ENCODE peak calls at places on chromosomes 11 and 22, in six cellular contexts. W, O, J, L, G and N are unnamed samples.

GRCh38 chr11:113874096-113874919 is 1.1 kb downstream of the USP28 start:
- DNase-seq in L (peak), W (no peak), J (peak), G (no peak), O (no peak), N (no peak)

GRCh38 chr11:94623120-94623735 is 56.1 kb downstream of the PIWIL4 start:
- DNase-seq in J (peak), O (peak), L (peak), W (peak), G (no peak), N (no peak)

GRCh38 chr11:32071811-32072210 is 19.1 kb upstream of the RCN1 start:
- DNase-seq in W (no peak), J (peak), O (no peak), L (no peak), G (no peak), N (no peak)

GRCh38 chr11:69465236-69466000 is 16.0 kb upstream of the LINC01488 start:
- DNase-seq in W (no peak), J (no peak), O (no peak), L (no peak), G (peak), N (no peak)

GRCh38 chr11:63491614-63492372 is 826 bp upstream of the PLAAT5 start:
- DNase-seq in L (no peak), O (no peak), G (no peak), W (no peak), J (peak), N (no peak)

GRCh38 chr11:122850076-122850631 is 11.9 kb downstream of the CRTAM start:
- DNase-seq in O (no peak), L (no peak), J (no peak), W (no peak), G (no peak), N (no peak)

GRCh38 chr11:74699615-74700396 is 31.4 kb downstream of the CHRDL2 start:
- DNase-seq in G (no peak), J (no peak), W (no peak), L (no peak), O (no peak), N (no peak)

GRCh38 chr11:36744375-36745168 is 146.5 kb upstream of the RAG2 start:
- DNase-seq in W (peak), G (peak), J (peak), O (peak), L (peak), N (peak)

GRCh38 chr11:26276798-26277424 is 55.0 kb upstream of the ANO3 start:
- DNase-seq in G (no peak), L (peak), W (peak), J (peak), O (peak), N (peak)

GRCh38 chr22:43042101-43042780 is 27.3 kb upstream of the PACSIN2 start:
- DNase-seq in G (no peak), W (no peak), L (no peak), O (no peak), J (no peak), N (no peak)

GRCh38 chr11:37110383-37110782 is 512.3 kb upstream of the RAG2 start:
- DNase-seq in J (no peak), W (no peak), L (no peak), O (no peak), G (no peak), N (no peak)

GRCh38 chr22:41914611-41915034 is 251 bp downstream of the SHISA8 start:
- DNase-seq in J (no peak), G (peak), L (no peak), O (no peak), W (no peak), N (no peak)

GRCh38 chr11:452916-453527 is 2.9 kb downstream of the PTDSS2 start:
- DNase-seq in L (no peak), G (peak), O (no peak), J (no peak), W (no peak), N (no peak)

GRCh38 chr22:47452184-47452583 is 689.7 kb downstream of the TBC1D22A start:
- DNase-seq in L (no peak), G (no peak), J (peak), O (no peak), W (no peak), N (no peak)

GRCh38 chr11:43579171-43579918 is 101.2 kb upstream of the HSD17B12 start:
- DNase-seq in O (no peak), L (no peak), W (peak), J (peak), G (no peak), N (no peak)

GRCh38 chr22:27171212-27171611 is 513.8 kb downstream of the MIAT start:
- DNase-seq in W (no peak), O (no peak), L (no peak), G (no peak), J (no peak), N (peak)

GRCh38 chr11:27910186-27910941 is 197.6 kb downstream of the KIF18A start:
- DNase-seq in G (no peak), L (no peak), J (no peak), W (no peak), O (no peak), N (no peak)

GRCh38 chr11:7532395-7532794 is 18.6 kb downstream of the PPFIBP2 start:
- DNase-seq in W (no peak), O (no peak), J (no peak), L (no peak), G (no peak), N (no peak)

GRCh38 chr22:31579835-31580242 is 82.2 kb downstream of the PISD start:
- DNase-seq in W (no peak), G (no peak), O (no peak), J (no peak), L (no peak), N (no peak)

GRCh38 chr11:47225552-47226137 is 10.9 kb downstream of the DDB2 start:
- DNase-seq in G (no peak), O (no peak), W (no peak), L (no peak), J (no peak), N (no peak)

GRCh38 chr11:125777309-125777708 is 1.3 kb downstream of the PATE2 start:
- DNase-seq in L (no peak), W (no peak), O (no peak), J (no peak), G (no peak), N (no peak)

GRCh38 chr11:27183672-27184457 is 143.2 kb downstream of the BBOX1 start:
- DNase-seq in G (no peak), W (no peak), O (peak), J (peak), L (peak), N (peak)

GRCh38 chr11:24697722-24698121 is 200.9 kb downstream of the LUZP2 start:
- DNase-seq in G (no peak), O (no peak), J (no peak), W (no peak), L (no peak), N (no peak)

GRCh38 chr11:61138940-61139339 is 22.3 kb downstream of the VPS37C start:
- DNase-seq in J (no peak), O (no peak), L (no peak), G (no peak), W (no peak), N (no peak)

GRCh38 chr11:69359735-69360470 is 65.9 kb downstream of the MYEOV start:
- DNase-seq in W (peak), O (no peak), L (no peak), J (no peak), G (no peak), N (no peak)

GRCh38 chr11:127042445-127042844 is 41.9 kb upstream of the KIRREL3 start:
- DNase-seq in G (no peak), O (no peak), W (no peak), L (no peak), J (no peak), N (no peak)

GRCh38 chr11:34492806-34493414 is 20.7 kb downstream of the ELF5 start:
- DNase-seq in J (peak), W (peak), L (peak), G (no peak), O (peak), N (peak)

GRCh38 chr11:72783144-72783910 is 10.5 kb downstream of the STARD10 start:
- DNase-seq in O (no peak), L (no peak), G (no peak), W (no peak), J (no peak), N (no peak)

GRCh38 chr22:44710474-44711235 is 8.7 kb downstream of the PRR5 start:
- DNase-seq in G (peak), L (no peak), J (no peak), W (no peak), O (no peak), N (no peak)

GRCh38 chr11:122045181-122045586 is 70.8 kb downstream of the BLID start:
- DNase-seq in O (no peak), L (no peak), W (no peak), J (no peak), G (no peak), N (no peak)

GRCh38 chr22:36374603-36375024 is 13.2 kb downstream of the MYH9 start:
- DNase-seq in O (no peak), L (no peak), J (no peak), G (no peak), W (no peak), N (no peak)

GRCh38 chr11:86548278-86548917 is 124.0 kb downstream of the ME3 start:
- DNase-seq in O (no peak), J (no peak), L (no peak), W (no peak), G (no peak), N (no peak)

GRCh38 chr11:88484873-88485621 is 147.5 kb upstream of the CTSC start:
- DNase-seq in W (peak), J (peak), L (no peak), O (no peak), G (peak), N (no peak)

GRCh38 chr11:102306817-102307814 is 10.2 kb upstream of the BIRC3 start:
- DNase-seq in G (no peak), J (no peak), O (no peak), W (no peak), L (no peak), N (no peak)

GRCh38 chr22:42716221-42716620 is 4.4 kb downstream of the A4GALT start:
- DNase-seq in L (no peak), W (no peak), O (no peak), G (no peak), J (no peak), N (no peak)

DNA sequence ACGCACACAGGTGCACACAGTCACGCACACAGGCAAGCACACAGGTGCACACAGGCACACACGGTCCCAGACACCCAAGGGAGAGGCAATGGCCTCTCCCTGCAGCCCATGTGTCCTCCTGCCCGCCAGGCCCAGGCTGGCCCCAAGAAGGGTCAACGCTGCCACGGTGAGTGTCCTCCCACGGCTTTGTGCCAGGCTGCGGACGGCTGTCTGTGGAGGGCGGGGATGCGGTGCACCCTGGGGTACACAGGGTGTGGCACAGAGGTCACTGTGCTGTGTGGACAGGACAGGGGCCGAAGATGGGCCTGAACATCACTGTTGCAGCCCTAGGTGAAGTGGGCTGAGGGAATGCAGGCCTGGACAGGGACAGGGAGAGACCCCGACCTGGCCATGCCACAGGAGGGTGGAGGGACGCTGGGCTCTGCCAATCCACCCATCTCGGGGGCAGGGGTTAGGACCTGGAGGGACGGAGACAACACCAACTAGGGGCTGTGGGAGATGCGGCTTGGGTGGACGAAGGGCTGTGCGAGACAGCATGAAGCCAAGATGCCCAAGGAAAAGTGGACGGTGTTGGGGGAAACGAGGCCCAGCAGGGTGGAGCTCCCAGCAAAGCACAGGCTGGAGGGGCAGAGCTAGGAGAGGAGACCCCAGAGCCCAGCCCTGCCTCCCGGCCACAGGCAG is 523.8 kb downstream of the BRD1 start:
- DNase-seq in J (no peak), O (no peak), G (peak), W (no peak), L (peak), N (no peak)
- TF ChIP-seq POLR2A in J (no peak), O (no peak), G (no peak), W (no peak), L (no peak), N (no peak)

DNA sequence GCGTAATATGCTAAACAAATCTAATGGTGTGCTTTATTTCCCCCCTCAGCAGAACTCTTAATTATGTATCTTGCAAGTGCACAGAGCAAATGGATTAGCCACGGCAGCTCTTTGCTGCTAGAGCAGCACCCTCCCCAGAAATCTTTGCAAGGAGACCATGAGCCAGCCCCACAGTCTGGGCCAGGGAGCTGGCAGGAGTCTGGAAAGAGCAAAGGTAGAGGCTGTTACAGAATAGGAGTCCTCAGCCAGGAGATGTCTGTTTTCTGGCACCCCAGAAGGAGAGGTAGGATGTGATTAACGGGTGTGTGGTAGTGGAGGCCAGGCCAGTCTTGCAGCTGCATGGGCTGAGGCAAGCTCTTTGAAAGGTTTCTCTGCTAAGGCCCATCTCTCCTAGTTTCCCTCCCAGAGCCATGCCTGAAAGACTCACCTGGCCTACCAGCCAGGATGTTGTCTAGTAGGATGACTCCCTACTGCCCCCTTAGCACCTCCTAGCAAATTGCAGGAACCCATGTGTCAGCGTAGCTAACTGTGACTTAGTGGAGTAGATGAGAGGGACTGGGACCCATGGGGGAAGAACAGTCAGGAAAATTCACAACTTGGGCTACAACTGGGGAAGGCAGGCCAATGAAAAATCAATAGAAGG is 557.2 kb downstream of the BUD13 start:
- DNase-seq in L (no peak), G (no peak), O (no peak), W (peak), J (peak), N (no peak)
- TF ChIP-seq CTCF in L (no peak), G (no peak), O (no peak), W (peak), J (peak), N (no peak)

DNA sequence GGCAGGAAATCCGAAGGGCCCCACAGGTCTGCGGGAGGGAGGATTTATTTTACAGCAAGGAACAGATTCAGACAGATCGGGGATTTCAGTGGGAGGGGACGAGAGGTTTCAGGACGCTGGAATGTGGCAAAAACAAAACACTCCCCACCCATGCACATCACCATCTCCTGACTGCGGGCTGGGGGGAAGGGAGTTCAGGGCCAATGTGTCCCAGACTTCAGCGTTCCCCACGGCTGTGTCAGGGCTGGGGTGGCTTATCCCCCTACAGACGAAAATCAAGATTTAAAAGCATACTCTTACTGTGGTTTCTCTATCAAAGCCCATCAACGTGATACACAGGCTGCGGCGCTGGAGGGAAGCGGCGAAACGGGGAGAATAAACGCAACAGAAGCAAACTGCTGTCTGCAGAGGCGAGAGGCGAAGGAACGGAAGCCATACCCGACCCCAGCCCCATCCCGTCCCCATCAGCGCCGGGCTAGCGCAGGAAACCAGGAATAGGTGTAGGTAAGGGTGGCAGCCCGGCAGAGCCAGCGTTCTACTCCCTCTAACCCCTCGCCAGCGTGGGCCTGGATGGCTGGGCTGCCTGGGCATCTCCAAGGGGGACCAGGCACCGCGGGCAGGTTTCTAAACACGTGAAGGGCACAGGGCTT is 2.7 kb downstream of the TENM4 start:
- DNase-seq in O (peak), J (no peak), L (peak), W (no peak), G (peak), N (peak)
- H3K4me3 ChIP-seq in O (peak), J (no peak), L (peak), W (peak), G (peak), N (peak)

DNA sequence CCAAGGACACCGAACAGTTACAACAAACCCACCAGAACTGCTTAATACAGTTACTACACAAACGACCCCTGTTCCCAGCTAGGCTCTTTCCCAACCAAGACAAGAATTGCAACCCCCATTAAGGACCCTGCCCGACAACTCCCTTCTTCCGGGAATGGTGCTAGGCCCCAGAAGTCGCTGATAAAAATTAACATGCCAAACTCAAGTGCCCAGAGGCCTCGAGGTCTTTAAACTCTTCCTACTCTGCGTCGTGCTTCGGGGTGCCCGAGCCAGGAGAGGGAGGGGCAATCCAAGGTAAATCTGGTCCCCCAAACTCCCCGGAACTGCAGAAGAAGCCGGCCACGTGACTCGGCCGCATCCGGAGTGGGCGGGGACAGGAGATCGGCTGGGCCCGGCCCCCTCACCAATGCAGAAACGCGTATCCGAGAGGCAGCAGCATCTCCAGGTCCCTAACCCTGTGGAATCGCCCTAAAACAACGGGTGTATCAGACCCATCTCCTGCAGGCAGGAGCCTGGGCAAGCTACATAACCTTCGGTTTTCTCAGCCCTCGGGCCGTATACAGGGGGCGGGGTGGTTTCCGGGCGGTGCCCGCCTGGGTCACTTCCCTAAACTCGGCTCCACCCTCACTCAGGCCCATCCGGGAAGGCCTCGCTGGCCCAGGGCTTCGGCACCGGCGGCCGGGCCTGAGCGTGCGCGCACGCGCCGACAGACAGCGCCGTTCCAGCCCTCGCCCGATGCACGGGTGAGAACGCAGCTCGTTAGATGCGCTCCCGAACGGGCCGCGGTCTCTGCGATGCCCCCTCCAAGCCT is 1.1 kb downstream of the CFL1 start:
- DNase-seq in W (peak), L (peak), O (peak), J (peak), G (peak), N (peak)
- TF ChIP-seq POLR2A in W (peak), L (peak), O (no peak), J (peak), G (no peak), N (no peak)

GRCh38 chr22:37552560-37553163 is 7.6 kb upstream of the CDC42EP1 start:
- DNase-seq in J (peak), G (no peak), W (peak), O (no peak), L (peak), N (no peak)

GRCh38 chr22:37551981-37552380 is 8.3 kb upstream of the CDC42EP1 start:
- DNase-seq in L (no peak), O (no peak), G (no peak), J (no peak), W (no peak), N (no peak)

GRCh38 chr22:37547249-37547741 is 13.0 kb upstream of the CDC42EP1 start:
- DNase-seq in J (no peak), L (no peak), O (no peak), W (no peak), G (no peak), N (no peak)

GRCh38 chr22:37546436-37547248 is 13.6 kb upstream of the CDC42EP1 start:
- DNase-seq in G (no peak), L (peak), W (no peak), J (no peak), O (no peak), N (peak)

DNA sequence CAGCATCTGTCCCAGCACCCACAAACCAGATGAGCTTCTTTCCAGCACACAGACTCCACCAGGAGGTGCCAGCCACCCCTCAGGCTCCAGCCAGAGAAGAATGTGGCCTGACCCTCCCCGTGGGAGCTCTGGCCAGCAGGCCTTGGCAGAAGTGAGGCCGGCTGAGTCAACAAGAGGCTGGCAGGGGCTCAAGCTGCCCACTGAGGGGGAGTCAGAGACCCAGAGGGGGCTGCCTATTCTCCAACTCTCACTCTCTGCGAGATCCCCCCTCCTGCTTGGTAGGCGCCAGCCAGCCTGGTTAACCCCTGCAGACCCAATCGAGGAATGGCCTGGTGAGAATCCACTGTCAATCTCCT is 10.6 kb upstream of the CDC42EP1 start:
- DNase-seq in G (no peak), L (peak), J (no peak), W (no peak), O (no peak), N (no peak)
- TF ChIP-seq CTCF in G (no peak), L (no peak), J (peak), W (peak), O (peak), N (no peak)

GRCh38 chr22:25928038-25928437 is 186.1 kb downstream of the MYO18B start:
- DNase-seq in L (no peak), O (no peak), W (no peak), J (no peak), G (no peak), N (peak)
- H3K4me3 ChIP-seq in L (no peak), O (no peak), W (peak), J (no peak), G (no peak), N (no peak)

GRCh38 chr11:130525307-130525706 is 76.9 kb downstream of the ADAMTS15 start:
- DNase-seq in J (no peak), L (no peak), W (peak), O (no peak), G (no peak), N (no peak)

GRCh38 chr11:130531061-130531460 is 82.6 kb downstream of the ADAMTS15 start:
- DNase-seq in G (no peak), J (no peak), O (no peak), W (no peak), L (no peak), N (no peak)

GRCh38 chr11:130528301-130528651 is 79.8 kb downstream of the ADAMTS15 start:
- DNase-seq in W (no peak), G (no peak), L (no peak), J (no peak), O (no peak), N (no peak)

GRCh38 chr11:130528862-130529261 is 80.4 kb downstream of the ADAMTS15 start:
- DNase-seq in L (no peak), G (no peak), W (no peak), O (no peak), J (no peak), N (no peak)

GRCh38 chr11:130527648-130528300 is 79.3 kb downstream of the ADAMTS15 start:
- DNase-seq in O (peak), G (no peak), W (no peak), J (no peak), L (no peak), N (no peak)
- TF ChIP-seq POLR2A in O (no peak), G (no peak), W (no peak), J (no peak), L (no peak), N (no peak)